ENCODE peak calls at places on chromosomes 3 and 15, in six cellular contexts. H is NCI-H1092 treated with DMSO at 0.1 percent for 48 hours; T is fibroblast of pulmonary artery; M is caudate nucleus; U is RWPE1; R is activated CD4-positive, alpha-beta memory T cell treated with anti-CD3 and anti-CD28 coated beads for 36 hours. O is an unnamed sample.

GRCh38 chr3:97612632-97613031 is 151.9 kb upstream of the ARL6 start:
- DNase-seq in H (peak; percentile 90), T (no peak), M (no peak), U (no peak), R (no peak), O (no peak)

GRCh38 chr3:194661374-194661773 is 10.6 kb downstream of the LSG1 start:
- DNase-seq in H (no peak), T (peak; percentile 54), M (no peak), U (no peak), R (no peak), O (no peak)

GRCh38 chr15:57509965-57510364 is 81.7 kb upstream of the MYZAP start:
- DNase-seq in H (peak; percentile 41), T (peak; percentile 15), M (no peak), U (no peak), R (no peak), O (no peak)

GRCh38 chr3:70753572-70753971 is 441.1 kb upstream of the MDFIC2 start:
- DNase-seq in H (no peak), T (no peak), M (no peak), U (no peak), R (no peak), O (no peak)

GRCh38 chr3:152797751-152798432 is 37.0 kb upstream of the P2RY1 start:
- DNase-seq in H (no peak), T (no peak), M (no peak), U (no peak), R (no peak), O (no peak)

GRCh38 chr3:40310690-40311089 is 1.2 kb downstream of the EIF1B start:
- DNase-seq in H (peak; percentile 1), T (peak; percentile 52), M (no peak), U (no peak), R (no peak), O (peak; percentile 1)

GRCh38 chr3:14871456-14872200 is 52.9 kb downstream of the FGD5 start:
- DNase-seq in H (no peak), T (no peak), M (no peak), U (no peak), R (no peak), O (no peak)

GRCh38 chr3:9622438-9622837 is 26.9 kb upstream of the MTMR14 start:
- DNase-seq in H (no peak), T (no peak), M (no peak), U (no peak), R (no peak), O (no peak)

GRCh38 chr3:45010718-45011355 is 15.3 kb upstream of the CLEC3B start:
- DNase-seq in H (no peak), T (peak; percentile 53), M (no peak), U (no peak), R (no peak), O (no peak)

GRCh38 chr3:59108091-59108815 is 58.4 kb upstream of the CFAP20DC start:
- DNase-seq in H (no peak), T (no peak), M (no peak), U (no peak), R (no peak), O (no peak)

GRCh38 chr3:124207077-124207476 is 215.2 kb upstream of the ROPN1 start:
- DNase-seq in H (no peak), T (no peak), M (no peak), U (no peak), R (no peak), O (no peak)

GRCh38 chr3:143476965-143477640 is 357.5 kb downstream of the CHST2 start:
- DNase-seq in H (no peak), T (no peak), M (no peak), U (no peak), R (no peak), O (no peak)

GRCh38 chr3:177295116-177295515 is 97.8 kb upstream of the TBL1XR1 start:
- DNase-seq in H (no peak), T (no peak), M (no peak), U (peak; percentile 16), R (no peak), O (no peak)

GRCh38 chr15:77243146-77243545 is 172.2 kb upstream of the TSPAN3 start:
- DNase-seq in H (no peak), T (peak; percentile 39), M (no peak), U (peak; percentile 4), R (no peak), O (no peak)

GRCh38 chr15:57510647-57511046 is 81.1 kb upstream of the MYZAP start:
- DNase-seq in H (peak; percentile 88), T (peak; percentile 96), M (no peak), U (no peak), R (no peak), O (no peak)

GRCh38 chr3:38556640-38557358 is 60.7 kb downstream of the EXOG start:
- DNase-seq in H (no peak), T (no peak), M (no peak), U (no peak), R (peak; percentile 3), O (no peak)

GRCh38 chr3:40572588-40572987 is 47.8 kb downstream of the ZNF621 start:
- DNase-seq in H (no peak), T (no peak), M (no peak), U (no peak), R (no peak), O (no peak)

GRCh38 chr15:66071621-66072295 is 181.8 kb downstream of the MEGF11 start:
- DNase-seq in H (no peak), T (no peak), M (no peak), U (no peak), R (no peak), O (no peak)

GRCh38 chr15:80596521-80596976 is 98.6 kb upstream of the ABHD17C start:
- DNase-seq in H (no peak), T (no peak), M (no peak), U (no peak), R (no peak), O (no peak)

GRCh38 chr15:81296673-81297072 is 27.3 kb downstream of the STARD5 start:
- DNase-seq in H (no peak), T (no peak), M (no peak), U (no peak), R (peak; percentile 89), O (no peak)

GRCh38 chr15:29457729-29458128 is 188.1 kb upstream of the NSMCE3 start:
- DNase-seq in H (no peak), T (peak; percentile 1), M (no peak), U (no peak), R (no peak), O (no peak)

GRCh38 chr3:122356402-122356801 is 26.6 kb downstream of the MIX23 start:
- DNase-seq in H (peak; percentile 17), T (peak; percentile 31), M (no peak), U (peak; percentile 43), R (peak; percentile 54), O (peak; percentile 45)

GRCh38 chr3:53846134-53846850 is at the start of the genes CHDH and IL17RB:
- DNase-seq in H (no peak), T (no peak), M (peak; percentile 4), U (peak; percentile 5), R (peak; percentile 31), O (peak; percentile 22)

GRCh38 chr3:23607184-23607847 is 198.4 kb upstream of the UBE2E1 start:
- DNase-seq in H (no peak), T (peak; percentile 75), M (no peak), U (no peak), R (no peak), O (no peak)

GRCh38 chr15:89143503-89144162 is 55.4 kb downstream of the ABHD2 start:
- DNase-seq in H (peak; percentile 36), T (peak; percentile 95), M (no peak), U (no peak), R (peak; percentile 31), O (no peak)

GRCh38 chr3:10980216-10980799 is 12.2 kb upstream of the SLC6A1 start:
- DNase-seq in H (no peak), T (no peak), M (no peak), U (no peak), R (no peak), O (no peak)

GRCh38 chr3:155244699-155245098 is 48.8 kb downstream of the STRIT1 start:
- DNase-seq in H (no peak), T (no peak), M (no peak), U (no peak), R (no peak), O (no peak)

GRCh38 chr3:65871305-65872141 is 167.2 kb downstream of the MAGI1 start:
- DNase-seq in H (peak; percentile 69), T (peak; percentile 30), M (no peak), U (no peak), R (no peak), O (peak; percentile 8)

O was measured in NCI-H2227 treated with DMSO at 0.1 percent for 48 hours.